ENCODE peak calls at places on chromosomes 13 and 19, in four cellular contexts. K is endothelial cell of umbilical vein, J is GM12865, B is kidney epithelial cell. X is an unnamed sample.

GRCh38 chr19:2494447-2495129 is 18.7 kb downstream of the GADD45B start:
- DNase-seq in K (peak; percentile 57), J (peak; percentile 64), B (no peak), X (peak; percentile 92)

GRCh38 chr13:31234729-31235128 is 35.0 kb downstream of the B3GLCT start:
- DNase-seq in K (no peak), J (peak; percentile 41), B (no peak), X (no peak)

GRCh38 chr19:40523322-40524047 is 53.2 kb upstream of the SHKBP1 start:
- DNase-seq in K (peak; percentile 49), J (peak; percentile 67), B (peak; percentile 14), X (peak; percentile 47)

GRCh38 chr19:50046649-50047503 is 21.1 kb downstream of the ZNF473 start:
- DNase-seq in K (no peak), J (no peak), B (no peak), X (peak; percentile 21)

GRCh38 chr19:1779604-1779973 is 26.3 kb downstream of the ONECUT3 start:
- DNase-seq in K (no peak), J (no peak), B (no peak), X (no peak)

GRCh38 chr13:113029487-113030258 is 60.7 kb downstream of the MCF2L start:
- DNase-seq in K (peak; percentile 35), J (peak; percentile 8), B (no peak), X (peak; percentile 3)

GRCh38 chr19:28794301-28794700 is 418.6 kb downstream of the UQCRFS1 start:
- DNase-seq in K (no peak), J (no peak), B (no peak), X (no peak)

GRCh38 chr13:51033431-51034185 is 77.5 kb downstream of the C13orf42 start:
- DNase-seq in K (no peak), J (no peak), B (no peak), X (no peak)

GRCh38 chr13:98490195-98490771 is 86.6 kb downstream of the STK24 start:
- DNase-seq in K (peak; percentile 78), J (no peak), B (no peak), X (no peak)

GRCh38 chr13:50075619-50076097 is 60.4 kb downstream of the KCNRG start:
- DNase-seq in K (peak; percentile 47), J (peak; percentile 44), B (no peak), X (peak; percentile 53)

GRCh38 chr13:32748305-32748704 is 162.1 kb downstream of the PDS5B start:
- DNase-seq in K (no peak), J (no peak), B (no peak), X (no peak)

GRCh38 chr13:26529441-26529840 is 28.0 kb upstream of the WASF3 start:
- DNase-seq in K (peak; percentile 71), J (peak; percentile 28), B (peak; percentile 23), X (peak; percentile 65)
- H3K4me3 ChIP-seq in K (no peak overlapping the region), J (no peak overlapping the region), B (no peak overlapping the region), X (no peak overlapping the region)

GRCh38 chr19:6475321-6476108 is 6.1 kb downstream of the DENND1C start:
- DNase-seq in K (no peak), J (no peak), B (no peak), X (no peak)
- H3K4me3 ChIP-seq in K (no peak overlapping the region), J (no peak overlapping the region), B (peak overlapping the region; percentile 17), X (no peak overlapping the region)

GRCh38 chr13:59452189-59452588 is 711.5 kb downstream of the DIAPH3 start:
- DNase-seq in K (no peak), J (no peak), B (no peak), X (no peak)

GRCh38 chr13:59447846-59448620 is 715.7 kb downstream of the DIAPH3 start:
- DNase-seq in K (no peak), J (no peak), B (peak; percentile 67), X (no peak)

GRCh38 chr13:59447031-59447430 is 716.7 kb downstream of the DIAPH3 start:
- DNase-seq in K (peak; percentile 56), J (no peak), B (no peak), X (no peak)

GRCh38 chr13:59449750-59450149 is 714.0 kb downstream of the DIAPH3 start:
- DNase-seq in K (no peak), J (no peak), B (no peak), X (no peak)

GRCh38 chr13:59450218-59450617 is 713.5 kb downstream of the DIAPH3 start:
- DNase-seq in K (no peak), J (no peak), B (no peak), X (no peak)
- H3K4me3 ChIP-seq in K (no peak overlapping the region), J (no peak overlapping the region), B (no peak overlapping the region), X (no peak overlapping the region)

GRCh38 chr19:42170052-42170451 is 37.8 kb upstream of the POU2F2 start:
- DNase-seq in K (no peak), J (no peak), B (no peak), X (no peak)

GRCh38 chr19:42170715-42171114 is 38.5 kb upstream of the POU2F2 start:
- DNase-seq in K (no peak), J (no peak), B (no peak), X (no peak)

GRCh38 chr19:42169486-42169885 is 37.2 kb upstream of the POU2F2 start:
- DNase-seq in K (no peak), J (no peak), B (no peak), X (no peak)

GRCh38 chr19:42166336-42166735 is 34.1 kb upstream of the POU2F2 start:
- DNase-seq in K (no peak), J (no peak), B (no peak), X (no peak)

DNA sequence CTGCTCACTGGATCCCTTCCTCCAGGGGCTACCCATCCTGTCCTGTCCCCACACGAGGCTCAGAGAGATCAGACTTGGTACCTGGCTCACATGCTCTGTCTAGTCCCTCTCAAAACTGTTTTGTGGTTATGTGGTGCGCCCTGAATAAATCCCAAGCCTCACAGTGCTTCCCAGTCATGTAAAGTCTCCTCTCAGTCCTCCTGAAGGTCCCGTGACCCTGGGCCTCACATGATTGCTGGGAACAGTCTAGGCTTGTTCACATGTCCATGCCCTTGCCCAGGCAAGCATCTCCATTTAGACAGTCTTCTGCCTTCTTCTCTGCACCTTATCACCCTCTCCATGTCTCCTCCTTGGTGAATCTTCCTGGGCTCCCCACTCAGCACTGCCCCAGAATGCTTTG is 36.0 kb upstream of the POU2F2 start:
- DNase-seq in K (no peak), J (no peak), B (no peak), X (no peak)
- H3K4me3 ChIP-seq in K (no peak overlapping the region), J (no peak overlapping the region), B (no peak overlapping the region), X (no peak overlapping the region)